ENCODE peak calls at places on chromosomes 16 and 17, in eight cellular contexts. One of them, this sample, is unnamed.

GRCh38 chr17:73155410-73156165 is 9.2 kb upstream of the SSTR2 start:
- DNase-seq in endothelial cell of umbilical vein: no peak
- DNase-seq in neural progenitor cell: peak
- DNase-seq in MM.1S: no peak
- DNase-seq in GM23248: no peak
- DNase-seq in fibroblast of lung: no peak
- DNase-seq in HepG2: no peak
- DNase-seq in mammary epithelial cell: no peak
- DNase-seq in this sample: peak

GRCh38 chr16:28986492-28986891 is 1.6 kb downstream of the LAT start:
- DNase-seq in mammary epithelial cell: no peak
- DNase-seq in fibroblast of lung: no peak
- DNase-seq in neural progenitor cell: no peak
- DNase-seq in endothelial cell of umbilical vein: no peak
- DNase-seq in MM.1S: no peak
- DNase-seq in GM23248: no peak
- DNase-seq in HepG2: no peak
- DNase-seq in this sample: no peak

GRCh38 chr17:27157898-27158297 is 136.0 kb upstream of the WSB1 start:
- DNase-seq in HepG2: no peak
- DNase-seq in endothelial cell of umbilical vein: no peak
- DNase-seq in neural progenitor cell: no peak
- DNase-seq in MM.1S: no peak
- DNase-seq in fibroblast of lung: no peak
- DNase-seq in mammary epithelial cell: no peak
- DNase-seq in GM23248: no peak
- DNase-seq in this sample: no peak

GRCh38 chr17:40063034-40063765 is 435 bp downstream of the THRA start:
- DNase-seq in GM23248: peak
- DNase-seq in neural progenitor cell: peak
- DNase-seq in MM.1S: peak
- DNase-seq in fibroblast of lung: no peak
- DNase-seq in HepG2: peak
- DNase-seq in mammary epithelial cell: peak
- DNase-seq in endothelial cell of umbilical vein: peak
- DNase-seq in this sample: peak

GRCh38 chr17:39653662-39654331 is 11.4 kb upstream of the TCAP start:
- DNase-seq in endothelial cell of umbilical vein: peak
- DNase-seq in fibroblast of lung: no peak
- DNase-seq in MM.1S: peak
- DNase-seq in GM23248: peak
- DNase-seq in HepG2: peak
- DNase-seq in mammary epithelial cell: no peak
- DNase-seq in neural progenitor cell: no peak
- DNase-seq in this sample: peak

GRCh38 chr17:31787082-31787481 is 72.0 kb downstream of the COPRS start:
- DNase-seq in GM23248: no peak
- DNase-seq in mammary epithelial cell: no peak
- DNase-seq in MM.1S: no peak
- DNase-seq in neural progenitor cell: no peak
- DNase-seq in fibroblast of lung: no peak
- DNase-seq in HepG2: no peak
- DNase-seq in endothelial cell of umbilical vein: no peak
- DNase-seq in this sample: no peak

GRCh38 chr17:44555056-44555455 is 2.2 kb upstream of the FZD2 start:
- DNase-seq in fibroblast of lung: no peak
- DNase-seq in endothelial cell of umbilical vein: no peak
- DNase-seq in HepG2: no peak
- DNase-seq in GM23248: no peak
- DNase-seq in MM.1S: no peak
- DNase-seq in mammary epithelial cell: no peak
- DNase-seq in neural progenitor cell: no peak
- DNase-seq in this sample: no peak

GRCh38 chr17:47744168-47745036 is 11.4 kb downstream of the TBX21 start:
- DNase-seq in fibroblast of lung: no peak
- DNase-seq in GM23248: no peak
- DNase-seq in endothelial cell of umbilical vein: no peak
- DNase-seq in HepG2: no peak
- DNase-seq in MM.1S: no peak
- DNase-seq in mammary epithelial cell: no peak
- DNase-seq in neural progenitor cell: no peak
- DNase-seq in this sample: no peak

GRCh38 chr17:75475851-75476250 is 19.4 kb downstream of the TMEM94 start:
- DNase-seq in mammary epithelial cell: no peak
- DNase-seq in fibroblast of lung: peak
- DNase-seq in GM23248: no peak
- DNase-seq in endothelial cell of umbilical vein: peak
- DNase-seq in HepG2: no peak
- DNase-seq in MM.1S: no peak
- DNase-seq in neural progenitor cell: no peak
- DNase-seq in this sample: no peak

GRCh38 chr16:6684076-6684673 is 648.5 kb upstream of the RBFOX1 start:
- DNase-seq in neural progenitor cell: peak
- DNase-seq in GM23248: peak
- DNase-seq in fibroblast of lung: no peak
- DNase-seq in mammary epithelial cell: peak
- DNase-seq in endothelial cell of umbilical vein: no peak
- DNase-seq in HepG2: peak
- DNase-seq in MM.1S: no peak
- DNase-seq in this sample: peak

GRCh38 chr17:8123695-8124349 is at the start of gene HES7:
- DNase-seq in endothelial cell of umbilical vein: peak
- DNase-seq in fibroblast of lung: no peak
- DNase-seq in GM23248: peak
- DNase-seq in MM.1S: no peak
- DNase-seq in mammary epithelial cell: no peak
- DNase-seq in HepG2: no peak
- DNase-seq in neural progenitor cell: peak
- DNase-seq in this sample: no peak

GRCh38 chr16:67857547-67858233 is 10.2 kb upstream of the CENPT start:
- DNase-seq in mammary epithelial cell: peak
- DNase-seq in MM.1S: no peak
- DNase-seq in fibroblast of lung: peak
- DNase-seq in neural progenitor cell: no peak
- DNase-seq in GM23248: peak
- DNase-seq in endothelial cell of umbilical vein: peak
- DNase-seq in HepG2: peak
- DNase-seq in this sample: no peak

GRCh38 chr17:38342886-38343607 is 709 bp downstream of the GPR179 start:
- DNase-seq in fibroblast of lung: no peak
- DNase-seq in neural progenitor cell: no peak
- DNase-seq in HepG2: no peak
- DNase-seq in GM23248: no peak
- DNase-seq in endothelial cell of umbilical vein: no peak
- DNase-seq in mammary epithelial cell: no peak
- DNase-seq in MM.1S: no peak
- DNase-seq in this sample: no peak

GRCh38 chr16:68022278-68022727 is 729 bp downstream of the DDX28 start:
- DNase-seq in mammary epithelial cell: no peak
- DNase-seq in neural progenitor cell: no peak
- DNase-seq in GM23248: peak
- DNase-seq in fibroblast of lung: no peak
- DNase-seq in MM.1S: no peak
- DNase-seq in HepG2: no peak
- DNase-seq in endothelial cell of umbilical vein: no peak
- DNase-seq in this sample: no peak

GRCh38 chr17:73786286-73786743 is 142.1 kb upstream of the SDK2 start:
- DNase-seq in endothelial cell of umbilical vein: no peak
- DNase-seq in mammary epithelial cell: no peak
- DNase-seq in HepG2: no peak
- DNase-seq in MM.1S: no peak
- DNase-seq in GM23248: no peak
- DNase-seq in neural progenitor cell: peak
- DNase-seq in fibroblast of lung: no peak
- DNase-seq in this sample: no peak

GRCh38 chr17:80123791-80124190 is 22.4 kb downstream of the GAA start:
- DNase-seq in fibroblast of lung: peak
- DNase-seq in mammary epithelial cell: peak
- DNase-seq in neural progenitor cell: no peak
- DNase-seq in endothelial cell of umbilical vein: no peak
- DNase-seq in GM23248: peak
- DNase-seq in HepG2: no peak
- DNase-seq in MM.1S: no peak
- DNase-seq in this sample: no peak

GRCh38 chr16:66474750-66475199 is 47.7 kb downstream of the BEAN1 start:
- DNase-seq in MM.1S: peak
- DNase-seq in endothelial cell of umbilical vein: peak
- DNase-seq in HepG2: no peak
- DNase-seq in GM23248: no peak
- DNase-seq in neural progenitor cell: no peak
- DNase-seq in fibroblast of lung: no peak
- DNase-seq in mammary epithelial cell: no peak
- DNase-seq in this sample: peak

GRCh38 chr17:2792541-2793169 is 3.6 kb upstream of the RAP1GAP2 start:
- DNase-seq in mammary epithelial cell: no peak
- DNase-seq in MM.1S: no peak
- DNase-seq in neural progenitor cell: no peak
- DNase-seq in HepG2: no peak
- DNase-seq in fibroblast of lung: no peak
- DNase-seq in GM23248: no peak
- DNase-seq in endothelial cell of umbilical vein: no peak
- DNase-seq in this sample: no peak

GRCh38 chr16:67100569-67101300 is 9.0 kb upstream of the PHAF1 start:
- DNase-seq in mammary epithelial cell: no peak
- DNase-seq in fibroblast of lung: peak
- DNase-seq in GM23248: peak
- DNase-seq in MM.1S: peak
- DNase-seq in neural progenitor cell: no peak
- DNase-seq in HepG2: no peak
- DNase-seq in endothelial cell of umbilical vein: peak
- DNase-seq in this sample: no peak

GRCh38 chr17:40110457-40110856 is 10.1 kb upstream of the NR1D1 start:
- DNase-seq in neural progenitor cell: no peak
- DNase-seq in endothelial cell of umbilical vein: peak
- DNase-seq in MM.1S: no peak
- DNase-seq in mammary epithelial cell: no peak
- DNase-seq in fibroblast of lung: no peak
- DNase-seq in GM23248: peak
- DNase-seq in HepG2: no peak
- DNase-seq in this sample: no peak

GRCh38 chr17:21177854-21178600 is 35.9 kb downstream of the TMEM11 start:
- DNase-seq in fibroblast of lung: no peak
- DNase-seq in GM23248: no peak
- DNase-seq in HepG2: no peak
- DNase-seq in mammary epithelial cell: no peak
- DNase-seq in endothelial cell of umbilical vein: no peak
- DNase-seq in MM.1S: no peak
- DNase-seq in neural progenitor cell: no peak
- DNase-seq in this sample: no peak

DNA sequence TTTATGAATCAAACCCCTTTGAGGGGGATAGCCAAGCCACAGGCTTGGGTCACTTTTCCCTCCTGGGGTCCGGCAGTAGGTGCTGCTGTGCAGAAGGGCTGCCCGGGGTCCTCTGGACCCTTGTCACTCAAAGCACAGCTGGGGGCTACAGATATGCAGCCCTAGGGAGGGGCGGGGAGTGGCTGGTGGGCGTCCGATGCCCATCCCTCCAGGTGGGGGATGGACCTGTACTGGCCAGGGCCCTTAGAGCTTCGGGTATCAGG is 598 bp downstream of the VASN start:
- DNase-seq in fibroblast of lung: no peak
- DNase-seq in mammary epithelial cell: no peak
- DNase-seq in HepG2: no peak
- DNase-seq in neural progenitor cell: no peak
- DNase-seq in endothelial cell of umbilical vein: no peak
- DNase-seq in MM.1S: no peak
- DNase-seq in GM23248: no peak
- DNase-seq in this sample: no peak
- H2AFZ ChIP-seq in fibroblast of lung: no peak
- H2AFZ ChIP-seq in mammary epithelial cell: peak
- H2AFZ ChIP-seq in HepG2: no peak
- H2AFZ ChIP-seq in neural progenitor cell: no peak
- H2AFZ ChIP-seq in endothelial cell of umbilical vein: no peak
- H2AFZ ChIP-seq in MM.1S: no peak
- H2AFZ ChIP-seq in GM23248: no peak
- H2AFZ ChIP-seq in this sample: no peak

GRCh38 chr17:41786227-41787020 is at the start of gene JUP:
- DNase-seq in endothelial cell of umbilical vein: peak
- DNase-seq in MM.1S: peak
- DNase-seq in fibroblast of lung: peak
- DNase-seq in mammary epithelial cell: peak
- DNase-seq in neural progenitor cell: peak
- DNase-seq in GM23248: peak
- DNase-seq in HepG2: peak
- DNase-seq in this sample: peak
- H3K9ac ChIP-seq in endothelial cell of umbilical vein: peak
- H3K9ac ChIP-seq in MM.1S: peak
- H3K9ac ChIP-seq in fibroblast of lung: peak
- H3K9ac ChIP-seq in mammary epithelial cell: peak
- H3K9ac ChIP-seq in neural progenitor cell: peak
- H3K9ac ChIP-seq in GM23248: peak
- H3K9ac ChIP-seq in HepG2: peak
- H3K9ac ChIP-seq in this sample: no peak

GRCh38 chr17:43042025-43042424 is 17.0 kb downstream of the RND2 start:
- DNase-seq in GM23248: peak
- DNase-seq in fibroblast of lung: peak
- DNase-seq in HepG2: no peak
- DNase-seq in endothelial cell of umbilical vein: no peak
- DNase-seq in mammary epithelial cell: no peak
- DNase-seq in MM.1S: no peak
- DNase-seq in neural progenitor cell: peak
- DNase-seq in this sample: no peak
- H3K4me3 ChIP-seq in GM23248: no peak
- H3K4me3 ChIP-seq in fibroblast of lung: no peak
- H3K4me3 ChIP-seq in HepG2: no peak
- H3K4me3 ChIP-seq in endothelial cell of umbilical vein: no peak
- H3K4me3 ChIP-seq in mammary epithelial cell: no peak
- H3K4me3 ChIP-seq in MM.1S: no peak
- H3K4me3 ChIP-seq in neural progenitor cell: no peak
- H3K4me3 ChIP-seq in this sample: no peak

GRCh38 chr16:8183186-8184099 is 406.9 kb downstream of the TMEM114 start:
- DNase-seq in MM.1S: no peak
- DNase-seq in fibroblast of lung: no peak
- DNase-seq in HepG2: no peak
- DNase-seq in GM23248: no peak
- DNase-seq in mammary epithelial cell: no peak
- DNase-seq in neural progenitor cell: no peak
- DNase-seq in endothelial cell of umbilical vein: no peak
- DNase-seq in this sample: no peak

GRCh38 chr16:8178271-8178670 is 412.0 kb downstream of the TMEM114 start:
- DNase-seq in HepG2: no peak
- DNase-seq in mammary epithelial cell: no peak
- DNase-seq in GM23248: no peak
- DNase-seq in neural progenitor cell: no peak
- DNase-seq in MM.1S: no peak
- DNase-seq in endothelial cell of umbilical vein: no peak
- DNase-seq in fibroblast of lung: no peak
- DNase-seq in this sample: no peak

GRCh38 chr16:8187782-8188372 is 402.4 kb downstream of the TMEM114 start:
- DNase-seq in fibroblast of lung: no peak
- DNase-seq in endothelial cell of umbilical vein: no peak
- DNase-seq in HepG2: no peak
- DNase-seq in neural progenitor cell: no peak
- DNase-seq in MM.1S: no peak
- DNase-seq in mammary epithelial cell: no peak
- DNase-seq in GM23248: no peak
- DNase-seq in this sample: no peak

GRCh38 chr16:8184854-8185253 is 405.5 kb downstream of the TMEM114 start:
- DNase-seq in mammary epithelial cell: no peak
- DNase-seq in GM23248: no peak
- DNase-seq in fibroblast of lung: no peak
- DNase-seq in HepG2: no peak
- DNase-seq in endothelial cell of umbilical vein: no peak
- DNase-seq in neural progenitor cell: no peak
- DNase-seq in MM.1S: no peak
- DNase-seq in this sample: no peak

GRCh38 chr16:8182761-8183160 is 407.6 kb downstream of the TMEM114 start:
- DNase-seq in endothelial cell of umbilical vein: no peak
- DNase-seq in fibroblast of lung: no peak
- DNase-seq in HepG2: no peak
- DNase-seq in MM.1S: no peak
- DNase-seq in mammary epithelial cell: no peak
- DNase-seq in neural progenitor cell: no peak
- DNase-seq in GM23248: no peak
- DNase-seq in this sample: no peak
- H2AFZ ChIP-seq in endothelial cell of umbilical vein: no peak
- H2AFZ ChIP-seq in fibroblast of lung: no peak
- H2AFZ ChIP-seq in HepG2: no peak
- H2AFZ ChIP-seq in MM.1S: no peak
- H2AFZ ChIP-seq in mammary epithelial cell: no peak
- H2AFZ ChIP-seq in neural progenitor cell: no peak
- H2AFZ ChIP-seq in GM23248: no peak
- H2AFZ ChIP-seq in this sample: no peak